ENCODE peak calls at places on chromosomes 1 and 21, in four cellular contexts. One of them, this sample, is unnamed.

GRCh38 chr1:113891631-113892220 is 4.3 kb upstream of the BCL2L15 start:
- DNase-seq in foreskin fibroblast: no peak
- DNase-seq in keratinocyte: no peak
- DNase-seq in neural progenitor cell: no peak
- DNase-seq in this sample: no peak

GRCh38 chr1:203871114-203871875 is 9.9 kb downstream of the SNRPE start:
- DNase-seq in keratinocyte: no peak
- DNase-seq in neural progenitor cell: peak
- DNase-seq in foreskin fibroblast: peak
- DNase-seq in this sample: peak

GRCh38 chr1:63746129-63746864 is 27.5 kb upstream of the ROR1 start:
- DNase-seq in foreskin fibroblast: peak
- DNase-seq in neural progenitor cell: peak
- DNase-seq in keratinocyte: no peak
- DNase-seq in this sample: no peak

GRCh38 chr21:38167345-38167744 is 89.4 kb upstream of the KCNJ15 start:
- DNase-seq in keratinocyte: no peak
- DNase-seq in neural progenitor cell: no peak
- DNase-seq in foreskin fibroblast: no peak
- DNase-seq in this sample: no peak

GRCh38 chr1:66333463-66334232 is 200.3 kb upstream of the SGIP1 start:
- DNase-seq in keratinocyte: no peak
- DNase-seq in neural progenitor cell: no peak
- DNase-seq in foreskin fibroblast: peak
- DNase-seq in this sample: no peak

GRCh38 chr1:221184131-221184794 is 305.0 kb downstream of the HLX start:
- DNase-seq in keratinocyte: no peak
- DNase-seq in neural progenitor cell: no peak
- DNase-seq in foreskin fibroblast: no peak
- DNase-seq in this sample: no peak

GRCh38 chr1:63691672-63692425 is 82.0 kb upstream of the ROR1 start:
- DNase-seq in foreskin fibroblast: peak
- DNase-seq in keratinocyte: peak
- DNase-seq in neural progenitor cell: peak
- DNase-seq in this sample: peak

GRCh38 chr1:156126043-156126700 is 11.7 kb downstream of the LMNA start:
- DNase-seq in keratinocyte: peak
- DNase-seq in neural progenitor cell: no peak
- DNase-seq in foreskin fibroblast: peak
- DNase-seq in this sample: peak

GRCh38 chr1:935751-936231 is 12.1 kb downstream of the SAMD11 start:
- DNase-seq in keratinocyte: no peak
- DNase-seq in foreskin fibroblast: no peak
- DNase-seq in neural progenitor cell: peak
- DNase-seq in this sample: peak

GRCh38 chr1:184866991-184867788 is 107.1 kb downstream of the NIBAN1 start:
- DNase-seq in neural progenitor cell: no peak
- DNase-seq in keratinocyte: peak
- DNase-seq in foreskin fibroblast: peak
- DNase-seq in this sample: no peak

GRCh38 chr1:43174873-43175272 is 2.7 kb downstream of the CFAP57 start:
- DNase-seq in keratinocyte: no peak
- DNase-seq in foreskin fibroblast: no peak
- DNase-seq in neural progenitor cell: no peak
- DNase-seq in this sample: no peak

GRCh38 chr1:182962554-182963115 is 9.7 kb upstream of the SHCBP1L start:
- DNase-seq in keratinocyte: peak
- DNase-seq in foreskin fibroblast: peak
- DNase-seq in neural progenitor cell: peak
- DNase-seq in this sample: peak

GRCh38 chr1:103561612-103562395 is 9.6 kb upstream of the AMY2B start:
- DNase-seq in neural progenitor cell: no peak
- DNase-seq in foreskin fibroblast: peak
- DNase-seq in keratinocyte: no peak
- DNase-seq in this sample: no peak

GRCh38 chr1:152901631-152902030 is 6.7 kb upstream of the IVL start:
- DNase-seq in keratinocyte: no peak
- DNase-seq in foreskin fibroblast: no peak
- DNase-seq in neural progenitor cell: no peak
- DNase-seq in this sample: no peak

GRCh38 chr1:24391882-24392603 is 21.5 kb downstream of the STPG1 start:
- DNase-seq in neural progenitor cell: peak
- DNase-seq in keratinocyte: no peak
- DNase-seq in foreskin fibroblast: peak
- DNase-seq in this sample: peak

GRCh38 chr1:3827813-3828307 is 29.2 kb downstream of the CEP104 start:
- DNase-seq in neural progenitor cell: peak
- DNase-seq in keratinocyte: no peak
- DNase-seq in foreskin fibroblast: no peak
- DNase-seq in this sample: peak

GRCh38 chr21:16169102-16169511 is 439.3 kb downstream of the USP25 start:
- DNase-seq in keratinocyte: no peak
- DNase-seq in neural progenitor cell: no peak
- DNase-seq in foreskin fibroblast: peak
- DNase-seq in this sample: no peak

GRCh38 chr1:3399732-3400131 is 54.7 kb upstream of the ARHGEF16 start:
- DNase-seq in keratinocyte: no peak
- DNase-seq in foreskin fibroblast: no peak
- DNase-seq in neural progenitor cell: no peak
- DNase-seq in this sample: no peak

GRCh38 chr1:235826102-235826854 is 40.4 kb downstream of the LYST start:
- DNase-seq in keratinocyte: no peak
- DNase-seq in foreskin fibroblast: no peak
- DNase-seq in neural progenitor cell: no peak
- DNase-seq in this sample: no peak

GRCh38 chr1:5999711-6000443 is 7.7 kb upstream of the NPHP4 start:
- DNase-seq in keratinocyte: no peak
- DNase-seq in neural progenitor cell: no peak
- DNase-seq in foreskin fibroblast: no peak
- DNase-seq in this sample: no peak

GRCh38 chr21:41208946-41209345 is 41.0 kb downstream of the BACE2 start:
- DNase-seq in neural progenitor cell: no peak
- DNase-seq in foreskin fibroblast: no peak
- DNase-seq in keratinocyte: no peak
- DNase-seq in this sample: no peak

GRCh38 chr1:201085902-201086735 is 26.1 kb downstream of the CACNA1S start:
- DNase-seq in neural progenitor cell: peak
- DNase-seq in keratinocyte: no peak
- DNase-seq in foreskin fibroblast: peak
- DNase-seq in this sample: peak

GRCh38 chr1:184326278-184326677 is 60.6 kb upstream of the C1orf21 start:
- DNase-seq in foreskin fibroblast: no peak
- DNase-seq in keratinocyte: no peak
- DNase-seq in neural progenitor cell: no peak
- DNase-seq in this sample: no peak

GRCh38 chr1:11653616-11654570 is at the start of gene FBXO2:
- DNase-seq in keratinocyte: no peak
- DNase-seq in neural progenitor cell: peak
- DNase-seq in foreskin fibroblast: peak
- DNase-seq in this sample: no peak

GRCh38 chr1:234600418-234601216 is 9.4 kb downstream of the IRF2BP2 start:
- DNase-seq in foreskin fibroblast: peak
- DNase-seq in keratinocyte: no peak
- DNase-seq in neural progenitor cell: no peak
- DNase-seq in this sample: peak

GRCh38 chr21:25639922-25640670 is 1.0 kb downstream of the JAM2 start:
- DNase-seq in neural progenitor cell: peak
- DNase-seq in foreskin fibroblast: peak
- DNase-seq in keratinocyte: no peak
- DNase-seq in this sample: peak

GRCh38 chr1:1630191-1630964 is 1.6 kb upstream of the MMP23B start:
- DNase-seq in foreskin fibroblast: peak
- DNase-seq in neural progenitor cell: peak
- DNase-seq in keratinocyte: no peak
- DNase-seq in this sample: no peak

GRCh38 chr1:30132602-30133271 is 590.6 kb downstream of the MATN1 start:
- DNase-seq in foreskin fibroblast: no peak
- DNase-seq in keratinocyte: no peak
- DNase-seq in neural progenitor cell: no peak
- DNase-seq in this sample: no peak

GRCh38 chr21:45942011-45942546 is 39.5 kb upstream of the COL6A1 start:
- DNase-seq in foreskin fibroblast: no peak
- DNase-seq in keratinocyte: no peak
- DNase-seq in neural progenitor cell: no peak
- DNase-seq in this sample: no peak

GRCh38 chr1:161068306-161069200 is 1.1 kb downstream of the ARHGAP30 start:
- DNase-seq in neural progenitor cell: no peak
- DNase-seq in keratinocyte: no peak
- DNase-seq in foreskin fibroblast: no peak
- DNase-seq in this sample: no peak

GRCh38 chr1:39671433-39671792 is 494 bp downstream of the NT5C1A start:
- DNase-seq in keratinocyte: no peak
- DNase-seq in neural progenitor cell: peak
- DNase-seq in foreskin fibroblast: no peak
- DNase-seq in this sample: peak

GRCh38 chr1:208243851-208244583 is at the start of gene PLXNA2:
- DNase-seq in foreskin fibroblast: peak
- DNase-seq in neural progenitor cell: peak
- DNase-seq in keratinocyte: no peak
- DNase-seq in this sample: peak

GRCh38 chr1:207034998-207035397 is 2.4 kb upstream of the C1orf116 start:
- DNase-seq in foreskin fibroblast: peak
- DNase-seq in neural progenitor cell: no peak
- DNase-seq in keratinocyte: peak
- DNase-seq in this sample: no peak

GRCh38 chr1:5254975-5255374 is 600.6 kb downstream of the AJAP1 start:
- DNase-seq in foreskin fibroblast: no peak
- DNase-seq in keratinocyte: no peak
- DNase-seq in neural progenitor cell: no peak
- DNase-seq in this sample: no peak

GRCh38 chr1:160400284-160400645 is at the start of gene VANGL2:
- DNase-seq in neural progenitor cell: peak
- DNase-seq in foreskin fibroblast: peak
- DNase-seq in keratinocyte: no peak
- DNase-seq in this sample: peak

GRCh38 chr1:35708952-35709351 is 9.7 kb downstream of the C1orf216 start:
- DNase-seq in foreskin fibroblast: no peak
- DNase-seq in keratinocyte: no peak
- DNase-seq in neural progenitor cell: no peak
- DNase-seq in this sample: no peak

GRCh38 chr21:42401820-42402251 is 1.9 kb upstream of the UBASH3A start:
- DNase-seq in neural progenitor cell: no peak
- DNase-seq in keratinocyte: no peak
- DNase-seq in foreskin fibroblast: no peak
- DNase-seq in this sample: no peak
- H3K4me3 ChIP-seq in neural progenitor cell: no peak
- H3K4me3 ChIP-seq in keratinocyte: no peak
- H3K4me3 ChIP-seq in foreskin fibroblast: no peak
- H3K4me3 ChIP-seq in this sample: no peak

DNA sequence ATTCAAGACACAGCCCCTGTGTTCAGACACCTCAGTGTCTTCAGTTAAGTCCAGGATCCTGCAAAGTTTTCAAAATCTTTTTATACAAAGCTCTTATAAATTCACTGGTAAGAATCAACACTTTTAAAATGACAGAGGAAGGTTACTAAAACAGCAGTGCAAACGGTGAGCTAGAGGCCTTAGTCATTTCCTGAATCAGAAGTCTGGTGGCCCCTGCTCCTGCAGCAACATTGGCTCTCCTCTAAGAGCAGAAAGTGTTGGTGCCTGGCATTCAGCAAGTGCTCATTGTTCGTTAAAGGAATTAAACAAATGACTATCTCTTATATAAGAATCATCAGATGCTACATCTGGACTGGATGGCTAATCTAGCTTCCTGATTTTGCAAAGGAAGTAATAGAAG is 282.9 kb downstream of the PTGER3 start:
- DNase-seq in keratinocyte: no peak
- DNase-seq in neural progenitor cell: no peak
- DNase-seq in foreskin fibroblast: no peak
- DNase-seq in this sample: no peak
- TF ChIP-seq CTCF in keratinocyte: no peak
- TF ChIP-seq CTCF in neural progenitor cell: no peak
- TF ChIP-seq CTCF in foreskin fibroblast: no peak
- TF ChIP-seq CTCF in this sample: no peak

GRCh38 chr1:15197591-15198447 is 44.3 kb downstream of the TMEM51 start:
- DNase-seq in neural progenitor cell: no peak
- DNase-seq in foreskin fibroblast: no peak
- DNase-seq in keratinocyte: no peak
- DNase-seq in this sample: no peak
- H3K4me3 ChIP-seq in neural progenitor cell: no peak
- H3K4me3 ChIP-seq in foreskin fibroblast: no peak
- H3K4me3 ChIP-seq in keratinocyte: no peak
- H3K4me3 ChIP-seq in this sample: no peak

GRCh38 chr1:167584581-167584980 is 31.0 kb upstream of the CREG1 start:
- DNase-seq in foreskin fibroblast: no peak
- DNase-seq in keratinocyte: no peak
- DNase-seq in neural progenitor cell: no peak
- DNase-seq in this sample: no peak

GRCh38 chr1:167582064-167582463 is 28.5 kb upstream of the CREG1 start:
- DNase-seq in keratinocyte: no peak
- DNase-seq in foreskin fibroblast: no peak
- DNase-seq in neural progenitor cell: no peak
- DNase-seq in this sample: no peak

GRCh38 chr1:167592475-167592874 is 37.6 kb upstream of the RCSD1 start:
- DNase-seq in neural progenitor cell: no peak
- DNase-seq in keratinocyte: no peak
- DNase-seq in foreskin fibroblast: no peak
- DNase-seq in this sample: no peak

GRCh38 chr1:167587342-167587741 is 33.8 kb upstream of the CREG1 start:
- DNase-seq in foreskin fibroblast: no peak
- DNase-seq in neural progenitor cell: no peak
- DNase-seq in keratinocyte: no peak
- DNase-seq in this sample: no peak
- TF ChIP-seq CTCF in foreskin fibroblast: no peak
- TF ChIP-seq CTCF in neural progenitor cell: no peak
- TF ChIP-seq CTCF in keratinocyte: no peak
- TF ChIP-seq CTCF in this sample: no peak

DNA sequence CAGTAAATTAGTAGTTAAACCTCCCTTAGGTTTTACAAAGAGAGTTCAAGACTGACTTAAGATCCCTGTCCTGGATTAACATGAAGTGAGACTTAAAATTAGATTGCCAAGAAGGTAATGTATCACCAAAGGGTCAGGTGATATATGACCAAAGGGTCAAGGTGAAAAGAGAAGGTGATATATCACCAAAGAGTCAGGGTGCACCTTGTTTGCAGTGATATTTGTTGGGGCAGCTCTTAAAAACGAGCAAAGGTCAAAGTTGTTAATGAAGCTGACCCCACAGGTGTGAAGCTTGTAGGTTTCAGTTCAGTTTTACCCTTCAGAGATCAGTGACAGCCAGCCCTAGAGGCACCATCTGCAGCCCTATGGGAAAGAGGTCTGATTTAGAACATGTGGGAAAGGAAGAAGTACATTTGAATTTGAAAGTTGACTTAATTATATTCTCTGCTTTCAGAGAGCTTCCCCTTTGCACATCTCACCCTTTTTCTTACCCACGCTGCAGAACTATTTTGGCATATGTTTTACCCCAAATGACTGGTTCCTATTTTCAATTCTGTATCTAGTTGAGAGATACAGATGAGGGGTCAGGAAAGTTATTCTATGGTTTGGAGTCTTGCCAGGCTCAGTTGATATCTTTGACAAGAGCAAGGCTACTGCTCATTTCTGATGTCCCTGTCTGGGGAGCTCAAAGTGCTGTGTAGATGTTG is 170.8 kb downstream of the S1PR1 start:
- DNase-seq in keratinocyte: no peak
- DNase-seq in neural progenitor cell: no peak
- DNase-seq in foreskin fibroblast: no peak
- DNase-seq in this sample: peak
- H3K4me3 ChIP-seq in keratinocyte: no peak
- H3K4me3 ChIP-seq in neural progenitor cell: no peak
- H3K4me3 ChIP-seq in foreskin fibroblast: no peak
- H3K4me3 ChIP-seq in this sample: no peak

GRCh38 chr1:52365746-52366516 is at the start of gene CC2D1B:
- DNase-seq in foreskin fibroblast: peak
- DNase-seq in neural progenitor cell: peak
- DNase-seq in keratinocyte: peak
- DNase-seq in this sample: peak
- TF ChIP-seq CTCF in foreskin fibroblast: no peak
- TF ChIP-seq CTCF in neural progenitor cell: peak
- TF ChIP-seq CTCF in keratinocyte: no peak
- TF ChIP-seq CTCF in this sample: no peak

This sample was measured in BE2C.